ENCODE peak calls at places on chromosome 2, in seven cellular contexts. One of them, this sample, is unnamed.

GRCh38 chr2:48406096-48406495 is 123.9 kb upstream of the STON1 start:
- DNase-seq in CD8-positive, alpha-beta T cell: no peak
- DNase-seq in lower leg skin: no peak
- DNase-seq in bronchial epithelial cell: no peak
- DNase-seq in suprapubic skin: no peak
- DNase-seq in testis: no peak
- DNase-seq in WERI-Rb-1: no peak
- DNase-seq in this sample: no peak

GRCh38 chr2:221501883-221502269 is 70.2 kb downstream of the EPHA4 start:
- DNase-seq in CD8-positive, alpha-beta T cell: no peak
- DNase-seq in lower leg skin: no peak
- DNase-seq in bronchial epithelial cell: no peak
- DNase-seq in suprapubic skin: no peak
- DNase-seq in testis: no peak
- DNase-seq in WERI-Rb-1: no peak
- DNase-seq in this sample: no peak

GRCh38 chr2:37506407-37507068 is 162.1 kb downstream of the QPCT start:
- DNase-seq in CD8-positive, alpha-beta T cell: no peak
- DNase-seq in lower leg skin: no peak
- DNase-seq in bronchial epithelial cell: no peak
- DNase-seq in suprapubic skin: no peak
- DNase-seq in testis: no peak
- DNase-seq in WERI-Rb-1: no peak
- DNase-seq in this sample: no peak

GRCh38 chr2:163155279-163155883 is 316.8 kb upstream of the KCNH7 start:
- DNase-seq in CD8-positive, alpha-beta T cell: no peak
- DNase-seq in lower leg skin: no peak
- DNase-seq in bronchial epithelial cell: peak; percentile 57
- DNase-seq in suprapubic skin: no peak
- DNase-seq in testis: no peak
- DNase-seq in WERI-Rb-1: no peak
- DNase-seq in this sample: no peak

GRCh38 chr2:25819597-25820039 is 58.7 kb downstream of the ASXL2 start:
- DNase-seq in CD8-positive, alpha-beta T cell: no peak
- DNase-seq in lower leg skin: no peak
- DNase-seq in bronchial epithelial cell: no peak
- DNase-seq in suprapubic skin: no peak
- DNase-seq in testis: no peak
- DNase-seq in WERI-Rb-1: no peak
- DNase-seq in this sample: no peak

GRCh38 chr2:10712186-10712809 is 9.1 kb upstream of the ATP6V1C2 start:
- DNase-seq in CD8-positive, alpha-beta T cell: no peak
- DNase-seq in lower leg skin: no peak
- DNase-seq in bronchial epithelial cell: no peak
- DNase-seq in suprapubic skin: no peak
- DNase-seq in testis: no peak
- DNase-seq in WERI-Rb-1: no peak
- DNase-seq in this sample: no peak

GRCh38 chr2:74011246-74011645 is 26.5 kb downstream of the TET3 start:
- DNase-seq in CD8-positive, alpha-beta T cell: no peak
- DNase-seq in lower leg skin: peak; percentile 62
- DNase-seq in bronchial epithelial cell: no peak
- DNase-seq in suprapubic skin: no peak
- DNase-seq in testis: no peak
- DNase-seq in WERI-Rb-1: peak; percentile 4
- DNase-seq in this sample: no peak

GRCh38 chr2:223725494-223725893 is 111.9 kb downstream of the AP1S3 start:
- DNase-seq in CD8-positive, alpha-beta T cell: no peak
- DNase-seq in lower leg skin: peak; percentile 88
- DNase-seq in bronchial epithelial cell: peak; percentile 95
- DNase-seq in suprapubic skin: no peak
- DNase-seq in testis: peak; percentile 86
- DNase-seq in WERI-Rb-1: no peak
- DNase-seq in this sample: peak; percentile 85

GRCh38 chr2:9260411-9261037 is 53.9 kb downstream of the ASAP2 start:
- DNase-seq in CD8-positive, alpha-beta T cell: no peak
- DNase-seq in lower leg skin: no peak
- DNase-seq in bronchial epithelial cell: no peak
- DNase-seq in suprapubic skin: no peak
- DNase-seq in testis: no peak
- DNase-seq in WERI-Rb-1: no peak
- DNase-seq in this sample: no peak

GRCh38 chr2:132415256-132416079 is 1.1 kb upstream of the GPR39 start:
- DNase-seq in CD8-positive, alpha-beta T cell: no peak
- DNase-seq in lower leg skin: no peak
- DNase-seq in bronchial epithelial cell: no peak
- DNase-seq in suprapubic skin: no peak
- DNase-seq in testis: no peak
- DNase-seq in WERI-Rb-1: peak; percentile 29
- DNase-seq in this sample: no peak

GRCh38 chr2:233165543-233165894 is 86.0 kb upstream of the ATG16L1 start:
- DNase-seq in CD8-positive, alpha-beta T cell: no peak
- DNase-seq in lower leg skin: no peak
- DNase-seq in bronchial epithelial cell: no peak
- DNase-seq in suprapubic skin: no peak
- DNase-seq in testis: no peak
- DNase-seq in WERI-Rb-1: no peak
- DNase-seq in this sample: no peak

GRCh38 chr2:23583467-23583866 is 198.5 kb downstream of the KLHL29 start:
- DNase-seq in CD8-positive, alpha-beta T cell: no peak
- DNase-seq in lower leg skin: no peak
- DNase-seq in bronchial epithelial cell: no peak
- DNase-seq in suprapubic skin: no peak
- DNase-seq in testis: no peak
- DNase-seq in WERI-Rb-1: no peak
- DNase-seq in this sample: no peak

GRCh38 chr2:219362524-219363164 is 25.1 kb downstream of the DNPEP start:
- DNase-seq in CD8-positive, alpha-beta T cell: no peak
- DNase-seq in lower leg skin: no peak
- DNase-seq in bronchial epithelial cell: peak; percentile 84
- DNase-seq in suprapubic skin: no peak
- DNase-seq in testis: peak; percentile 21
- DNase-seq in WERI-Rb-1: no peak
- DNase-seq in this sample: peak; percentile 17

GRCh38 chr2:46902465-46902864 is 13.1 kb downstream of the MCFD2 start:
- DNase-seq in CD8-positive, alpha-beta T cell: no peak
- DNase-seq in lower leg skin: no peak
- DNase-seq in bronchial epithelial cell: no peak
- DNase-seq in suprapubic skin: no peak
- DNase-seq in testis: no peak
- DNase-seq in WERI-Rb-1: no peak
- DNase-seq in this sample: no peak

GRCh38 chr2:8067784-8068336 is 614.0 kb upstream of the ID2 start:
- DNase-seq in CD8-positive, alpha-beta T cell: no peak
- DNase-seq in lower leg skin: no peak
- DNase-seq in bronchial epithelial cell: no peak
- DNase-seq in suprapubic skin: no peak
- DNase-seq in testis: no peak
- DNase-seq in WERI-Rb-1: no peak
- DNase-seq in this sample: no peak

GRCh38 chr2:156400704-156401678 is 35.2 kb upstream of the GPD2 start:
- DNase-seq in CD8-positive, alpha-beta T cell: peak; percentile 90
- DNase-seq in lower leg skin: peak; percentile 93
- DNase-seq in bronchial epithelial cell: peak; percentile 73
- DNase-seq in suprapubic skin: peak; percentile 83
- DNase-seq in testis: peak; percentile 86
- DNase-seq in WERI-Rb-1: peak; percentile 61
- DNase-seq in this sample: peak; percentile 68

GRCh38 chr2:166764216-166764615 is 124.1 kb upstream of the XIRP2 start:
- DNase-seq in CD8-positive, alpha-beta T cell: no peak
- DNase-seq in lower leg skin: no peak
- DNase-seq in bronchial epithelial cell: no peak
- DNase-seq in suprapubic skin: no peak
- DNase-seq in testis: no peak
- DNase-seq in WERI-Rb-1: no peak
- DNase-seq in this sample: no peak

GRCh38 chr2:165967746-165968145 is 14.2 kb upstream of the TTC21B start:
- DNase-seq in CD8-positive, alpha-beta T cell: no peak
- DNase-seq in lower leg skin: no peak
- DNase-seq in bronchial epithelial cell: no peak
- DNase-seq in suprapubic skin: no peak
- DNase-seq in testis: no peak
- DNase-seq in WERI-Rb-1: no peak
- DNase-seq in this sample: no peak

GRCh38 chr2:231227309-231228162 is 29.1 kb downstream of the ARMC9 start:
- DNase-seq in CD8-positive, alpha-beta T cell: peak; percentile 52
- DNase-seq in lower leg skin: no peak
- DNase-seq in bronchial epithelial cell: peak; percentile 76
- DNase-seq in suprapubic skin: no peak
- DNase-seq in testis: peak; percentile 83
- DNase-seq in WERI-Rb-1: peak; percentile 61
- DNase-seq in this sample: peak; percentile 71

GRCh38 chr2:27721884-27722485 is 49.5 kb upstream of the MRPL33 start:
- DNase-seq in CD8-positive, alpha-beta T cell: no peak
- DNase-seq in lower leg skin: peak; percentile 61
- DNase-seq in bronchial epithelial cell: no peak
- DNase-seq in suprapubic skin: no peak
- DNase-seq in testis: no peak
- DNase-seq in WERI-Rb-1: no peak
- DNase-seq in this sample: no peak

GRCh38 chr2:120720746-120721145 is 14.9 kb upstream of the GLI2 start:
- DNase-seq in CD8-positive, alpha-beta T cell: no peak
- DNase-seq in lower leg skin: peak; percentile 84
- DNase-seq in bronchial epithelial cell: no peak
- DNase-seq in suprapubic skin: peak; percentile 72
- DNase-seq in testis: no peak
- DNase-seq in WERI-Rb-1: no peak
- DNase-seq in this sample: no peak
- TF ChIP-seq CTCF in CD8-positive, alpha-beta T cell: no peak
- TF ChIP-seq CTCF in lower leg skin: no peak
- TF ChIP-seq CTCF in bronchial epithelial cell: no peak
- TF ChIP-seq CTCF in suprapubic skin: no peak
- TF ChIP-seq CTCF in testis: no peak
- TF ChIP-seq CTCF in WERI-Rb-1: no peak
- TF ChIP-seq CTCF in this sample: no peak

DNA sequence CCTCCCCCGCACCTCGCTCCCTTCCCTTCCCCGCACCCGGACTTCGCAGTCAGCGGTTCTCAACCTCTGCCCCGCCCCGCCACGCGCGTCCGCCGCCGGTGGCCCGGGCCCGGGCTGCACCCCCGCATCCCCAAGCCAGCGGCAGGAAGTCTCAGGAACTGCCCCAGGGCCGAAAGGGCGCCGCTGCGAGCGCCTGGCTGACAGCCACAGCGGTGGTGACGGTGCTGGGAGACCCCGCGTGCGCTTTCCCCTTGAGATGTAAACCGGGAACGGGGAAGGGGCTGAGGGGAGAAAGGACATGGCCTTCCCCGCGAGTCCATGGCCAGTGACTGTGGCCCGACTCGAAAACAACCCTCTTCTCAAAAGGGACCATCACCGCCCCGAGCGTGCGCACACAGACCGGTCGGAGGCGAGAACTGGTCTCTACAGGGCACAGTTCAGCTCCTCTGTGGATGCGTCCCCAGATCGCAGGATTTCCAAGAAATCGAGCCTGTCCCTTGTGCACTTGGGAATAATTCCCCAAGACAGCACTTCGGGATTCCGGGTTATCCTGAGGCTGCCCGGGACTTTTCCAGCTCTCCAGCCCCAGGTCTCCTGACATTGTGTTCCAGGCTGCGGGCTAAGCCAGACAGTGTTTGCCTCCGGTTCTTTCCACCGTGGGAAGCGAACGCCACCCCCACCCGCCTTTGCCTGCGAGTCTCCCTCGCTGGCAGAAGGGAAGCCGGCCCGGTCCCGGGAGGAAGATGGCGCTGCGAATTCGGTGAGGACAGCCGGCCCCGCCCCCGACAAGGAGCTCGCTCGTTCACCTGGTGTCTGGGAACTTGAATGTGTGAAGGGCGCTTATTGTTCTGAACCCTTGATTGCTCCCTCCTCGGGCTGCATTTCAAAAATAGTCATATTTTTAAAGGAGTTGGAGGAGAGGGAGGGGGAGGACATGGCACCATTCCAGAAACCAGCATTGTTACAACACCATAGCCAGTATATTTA is 2.7 kb downstream of the LRATD1 start:
- DNase-seq in CD8-positive, alpha-beta T cell: no peak
- DNase-seq in lower leg skin: peak; percentile 94
- DNase-seq in bronchial epithelial cell: peak; percentile 78
- DNase-seq in suprapubic skin: peak; percentile 87
- DNase-seq in testis: peak; percentile 86
- DNase-seq in WERI-Rb-1: peak; percentile 95
- DNase-seq in this sample: peak; percentile 87
- H3K4me3 ChIP-seq in CD8-positive, alpha-beta T cell: no peak overlapping the region
- H3K4me3 ChIP-seq in lower leg skin: peak overlapping the region; percentile 33
- H3K4me3 ChIP-seq in bronchial epithelial cell: peak overlapping the region; percentile 82
- H3K4me3 ChIP-seq in suprapubic skin: peak overlapping the region; percentile 65
- H3K4me3 ChIP-seq in testis: peak overlapping the region; percentile 74
- H3K4me3 ChIP-seq in WERI-Rb-1: peak overlapping the region; percentile 71
- H3K4me3 ChIP-seq in this sample: peak overlapping the region; percentile 40

DNA sequence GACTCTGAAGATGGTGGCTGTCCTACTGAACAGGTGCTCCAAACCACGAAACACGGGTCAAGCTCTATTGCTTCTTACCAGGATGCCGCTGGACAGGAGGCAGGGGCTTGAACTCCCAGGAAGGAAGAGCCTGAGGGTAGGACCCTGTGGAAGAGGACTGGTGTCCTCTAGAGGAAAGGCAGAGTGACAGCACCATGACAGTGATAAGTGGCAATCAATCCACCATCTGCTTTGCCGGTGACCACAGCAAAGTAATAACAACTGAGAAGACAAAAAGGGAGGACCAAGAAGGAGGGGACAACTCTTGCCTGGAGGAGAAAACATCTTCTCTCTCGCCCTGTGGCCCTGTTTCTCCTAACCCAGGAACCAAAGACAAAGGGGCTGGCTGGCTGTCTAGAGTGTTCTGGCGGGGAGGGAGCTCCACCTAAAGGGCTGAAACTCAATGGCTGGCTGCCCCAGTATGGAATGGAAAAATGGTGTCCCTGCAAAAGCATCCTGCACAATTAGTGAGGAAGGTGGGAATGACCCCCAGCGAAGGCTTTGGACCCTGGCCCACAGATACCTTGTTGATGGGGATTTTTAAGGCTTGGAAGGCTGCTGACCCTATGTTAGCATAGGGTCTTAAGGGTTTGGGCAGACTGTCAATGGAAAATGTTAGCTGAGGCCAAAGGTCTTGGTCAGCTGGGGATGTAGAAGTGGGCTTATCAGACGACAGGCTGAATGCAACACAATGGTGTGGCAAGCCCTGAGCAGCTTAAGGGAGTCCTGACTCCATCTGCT is 35.4 kb downstream of the PROC start:
- DNase-seq in CD8-positive, alpha-beta T cell: no peak
- DNase-seq in lower leg skin: no peak
- DNase-seq in bronchial epithelial cell: no peak
- DNase-seq in suprapubic skin: no peak
- DNase-seq in testis: no peak
- DNase-seq in WERI-Rb-1: peak; percentile 65
- DNase-seq in this sample: no peak
- TF ChIP-seq CTCF in CD8-positive, alpha-beta T cell: no peak
- TF ChIP-seq CTCF in lower leg skin: no peak
- TF ChIP-seq CTCF in bronchial epithelial cell: peak; percentile 30
- TF ChIP-seq CTCF in suprapubic skin: no peak
- TF ChIP-seq CTCF in testis: no peak
- TF ChIP-seq CTCF in WERI-Rb-1: peak; percentile 87
- TF ChIP-seq CTCF in this sample: no peak

DNA sequence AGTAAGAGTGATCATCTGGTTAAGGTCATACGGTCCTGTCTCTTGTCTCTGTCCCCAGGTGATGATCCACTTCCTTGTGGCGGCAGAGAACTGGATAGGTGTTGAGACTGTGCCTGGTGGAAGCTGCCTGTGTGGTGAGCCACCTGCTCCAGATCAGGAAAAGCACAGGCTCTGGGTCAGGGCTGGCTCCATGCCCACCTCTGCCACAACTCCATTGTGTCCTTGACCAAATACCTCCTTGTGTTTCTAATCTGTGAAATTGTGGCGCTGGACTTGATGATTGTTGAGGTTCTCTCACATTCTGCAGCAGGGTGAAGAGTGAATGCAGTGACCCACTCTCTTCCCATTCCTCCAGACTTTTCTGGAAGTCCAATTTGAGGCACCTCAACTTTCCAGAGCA is 45.7 kb upstream of the EN1 start:
- DNase-seq in CD8-positive, alpha-beta T cell: no peak
- DNase-seq in lower leg skin: no peak
- DNase-seq in bronchial epithelial cell: no peak
- DNase-seq in suprapubic skin: no peak
- DNase-seq in testis: no peak
- DNase-seq in WERI-Rb-1: no peak
- DNase-seq in this sample: no peak
- H3K4me3 ChIP-seq in CD8-positive, alpha-beta T cell: no peak overlapping the region
- H3K4me3 ChIP-seq in lower leg skin: no peak overlapping the region
- H3K4me3 ChIP-seq in bronchial epithelial cell: no peak overlapping the region
- H3K4me3 ChIP-seq in suprapubic skin: no peak overlapping the region
- H3K4me3 ChIP-seq in testis: no peak overlapping the region
- H3K4me3 ChIP-seq in WERI-Rb-1: no peak overlapping the region
- H3K4me3 ChIP-seq in this sample: no peak overlapping the region